ENCODE peak calls at places on chromosomes 1 and 21, in nine cellular contexts. S is mucosa of descending colon; I is activated T-cell treated with anti-CD3 and anti-CD28 coated beads, Interleukin-2, amount 50 U/mL, for 72 hours; N is K562; L is gastroesophageal sphincter; U is HCT116; W is SK-N-SH treated with all-trans-retinoic acid at 6 μM for 48 hours; O is activated naive CD8-positive, alpha-beta T cell treated with anti-CD3 and anti-CD28 coated beads, Interleukin-2, amount 50 U/mL, for 24 hours; Q is HepG2. M is an unnamed sample.

GRCh38 chr1:198380275-198380674 is 160.2 kb downstream of the ATP6V1G3 start:
- ATAC-seq in S (no peak), I (no peak), N (no peak), L (no peak), U (no peak), W (no peak), O (no peak), Q (no peak), M (no peak)

GRCh38 chr1:207050428-207050767 is 610 bp downstream of the YOD1 start:
- ATAC-seq in S (no peak), I (peak; percentile 10), N (peak; percentile 4), L (no peak), U (no peak), W (peak; percentile 25), O (peak; percentile 0), Q (peak; percentile 8), M (no peak)

GRCh38 chr1:193448682-193449461 is 262.5 kb upstream of the B3GALT2 start:
- ATAC-seq in S (peak; percentile 78), I (peak; percentile 94), N (no peak), L (no peak), U (no peak), W (peak; percentile 58), O (peak; percentile 96), Q (no peak), M (peak; percentile 29)

GRCh38 chr1:9822897-9823692 is 670 bp downstream of the CLSTN1 start:
- ATAC-seq in S (peak; percentile 0), I (peak; percentile 22), N (peak; percentile 44), L (no peak), U (peak; percentile 35), W (peak; percentile 47), O (peak; percentile 25), Q (peak; percentile 9), M (peak; percentile 1)

GRCh38 chr1:59673575-59674467 is 140.9 kb upstream of the HOOK1 start:
- ATAC-seq in S (peak; percentile 88), I (no peak), N (no peak), L (no peak), U (no peak), W (no peak), O (no peak), Q (no peak), M (peak; percentile 95)

GRCh38 chr1:170664283-170664827 is 424 bp downstream of the PRRX1 start:
- ATAC-seq in S (peak; percentile 53), I (peak; percentile 35), N (peak; percentile 18), L (peak; percentile 28), U (no peak), W (peak; percentile 1), O (no peak), Q (peak; percentile 64), M (peak; percentile 28)

GRCh38 chr1:61215676-61216289 is 133.4 kb downstream of the NFIA start:
- ATAC-seq in S (no peak), I (no peak), N (no peak), L (no peak), U (no peak), W (no peak), O (no peak), Q (no peak), M (no peak)

GRCh38 chr21:16195896-16196443 is 466.2 kb downstream of the USP25 start:
- ATAC-seq in S (no peak), I (no peak), N (no peak), L (no peak), U (no peak), W (no peak), O (no peak), Q (no peak), M (no peak)

GRCh38 chr21:27840273-27840672 is 873.4 kb upstream of the ADAMTS5 start:
- ATAC-seq in S (no peak), I (no peak), N (no peak), L (no peak), U (no peak), W (no peak), O (no peak), Q (no peak), M (no peak)

GRCh38 chr21:39006653-39007417 is 176.4 kb downstream of the PSMG1 start:
- ATAC-seq in S (peak; percentile 67), I (no peak), N (no peak), L (peak; percentile 73), U (no peak), W (no peak), O (no peak), Q (no peak), M (peak; percentile 21)

GRCh38 chr1:59314776-59315528 is 18.1 kb downstream of the FGGY start:
- ATAC-seq in S (peak; percentile 44), I (no peak), N (no peak), L (no peak), U (no peak), W (no peak), O (peak; percentile 18), Q (no peak), M (no peak)

GRCh38 chr21:31191553-31191952 is 152.5 kb downstream of the TIAM1 start:
- ATAC-seq in S (no peak), I (peak; percentile 75), N (no peak), L (no peak), U (no peak), W (no peak), O (no peak), Q (no peak), M (no peak)

GRCh38 chr1:20210736-20211405 is 24.6 kb upstream of the PLA2G2C start:
- ATAC-seq in S (peak; percentile 4), I (peak; percentile 79), N (no peak), L (peak; percentile 47), U (no peak), W (no peak), O (peak; percentile 69), Q (no peak), M (no peak)

GRCh38 chr1:119554188-119554587 is 47.2 kb downstream of the HSD3B1 start:
- ATAC-seq in S (peak; percentile 62), I (no peak), N (peak; percentile 31), L (no peak), U (no peak), W (peak; percentile 39), O (no peak), Q (peak; percentile 38), M (no peak)

GRCh38 chr1:35171579-35171978 is 21.4 kb downstream of the SFPQ start:
- ATAC-seq in S (no peak), I (peak; percentile 16), N (no peak), L (no peak), U (no peak), W (no peak), O (no peak), Q (no peak), M (no peak)

GRCh38 chr1:158003409-158003805 is 10.0 kb downstream of the KIRREL1 start:
- ATAC-seq in S (no peak), I (no peak), N (no peak), L (no peak), U (no peak), W (peak; percentile 43), O (no peak), Q (no peak), M (no peak)

GRCh38 chr1:37239225-37239740 is 205.0 kb upstream of the GRIK3 start:
- ATAC-seq in S (no peak), I (no peak), N (no peak), L (no peak), U (no peak), W (no peak), O (no peak), Q (no peak), M (no peak)

GRCh38 chr1:204915856-204916485 is 45.3 kb downstream of the NFASC start:
- ATAC-seq in S (peak; percentile 91), I (no peak), N (no peak), L (no peak), U (no peak), W (peak; percentile 44), O (no peak), Q (no peak), M (peak; percentile 93)

GRCh38 chr1:53111073-53111556 is 31.3 kb downstream of the SLC1A7 start:
- ATAC-seq in S (peak; percentile 94), I (peak; percentile 41), N (peak; percentile 19), L (no peak), U (no peak), W (no peak), O (no peak), Q (peak; percentile 77), M (peak; percentile 79)

GRCh38 chr1:75618382-75618781 is 7.5 kb upstream of the SLC44A5 start:
- ATAC-seq in S (peak; percentile 73), I (no peak), N (no peak), L (no peak), U (no peak), W (no peak), O (no peak), Q (no peak), M (peak; percentile 66)

GRCh38 chr1:108569097-108569728 is 9.3 kb downstream of the EEIG2 start:
- ATAC-seq in S (no peak), I (no peak), N (no peak), L (no peak), U (no peak), W (peak; percentile 17), O (no peak), Q (no peak), M (peak; percentile 29)

M was measured in esophagus mucosa.